ENCODE peak calls at places on chromosomes 3 and 15, in seven cellular contexts. One of them, this sample, is unnamed.

GRCh38 chr3:82186017-82186416 is 424.6 kb upstream of the GBE1 start:
- DNase-seq in fibroblast of pulmonary artery: no peak
- DNase-seq in fibroblast of the aortic adventitia: no peak
- DNase-seq in BE2C: no peak
- DNase-seq in pancreas: no peak
- DNase-seq in D721Med: no peak
- DNase-seq in RWPE1: no peak
- DNase-seq in this sample: no peak

GRCh38 chr3:177640319-177640997 is 443.2 kb upstream of the TBL1XR1 start:
- DNase-seq in fibroblast of pulmonary artery: no peak
- DNase-seq in fibroblast of the aortic adventitia: no peak
- DNase-seq in BE2C: peak
- DNase-seq in pancreas: no peak
- DNase-seq in D721Med: no peak
- DNase-seq in RWPE1: no peak
- DNase-seq in this sample: peak

GRCh38 chr3:123813876-123814275 is 70.3 kb downstream of the MYLK start:
- DNase-seq in fibroblast of pulmonary artery: no peak
- DNase-seq in fibroblast of the aortic adventitia: peak
- DNase-seq in BE2C: no peak
- DNase-seq in pancreas: no peak
- DNase-seq in D721Med: no peak
- DNase-seq in RWPE1: no peak
- DNase-seq in this sample: no peak

GRCh38 chr15:51759557-51760070 is 8.2 kb downstream of the TMOD2 start:
- DNase-seq in fibroblast of pulmonary artery: peak
- DNase-seq in fibroblast of the aortic adventitia: peak
- DNase-seq in BE2C: peak
- DNase-seq in pancreas: no peak
- DNase-seq in D721Med: no peak
- DNase-seq in RWPE1: no peak
- DNase-seq in this sample: no peak

GRCh38 chr15:51076898-51077564 is 17.7 kb downstream of the TNFAIP8L3 start:
- DNase-seq in fibroblast of pulmonary artery: peak
- DNase-seq in fibroblast of the aortic adventitia: peak
- DNase-seq in BE2C: no peak
- DNase-seq in pancreas: no peak
- DNase-seq in D721Med: no peak
- DNase-seq in RWPE1: no peak
- DNase-seq in this sample: peak

GRCh38 chr3:196192036-196193001 is 18.9 kb downstream of the ZDHHC19 start:
- DNase-seq in fibroblast of pulmonary artery: no peak
- DNase-seq in fibroblast of the aortic adventitia: no peak
- DNase-seq in BE2C: no peak
- DNase-seq in pancreas: no peak
- DNase-seq in D721Med: no peak
- DNase-seq in RWPE1: no peak
- DNase-seq in this sample: peak

GRCh38 chr3:99674086-99674789 is 35.8 kb downstream of the COL8A1 start:
- DNase-seq in fibroblast of pulmonary artery: peak
- DNase-seq in fibroblast of the aortic adventitia: peak
- DNase-seq in BE2C: no peak
- DNase-seq in pancreas: no peak
- DNase-seq in D721Med: no peak
- DNase-seq in RWPE1: no peak
- DNase-seq in this sample: no peak

GRCh38 chr15:45891766-45892165 is 256.9 kb downstream of the SQOR start:
- DNase-seq in fibroblast of pulmonary artery: peak
- DNase-seq in fibroblast of the aortic adventitia: no peak
- DNase-seq in BE2C: no peak
- DNase-seq in pancreas: no peak
- DNase-seq in D721Med: no peak
- DNase-seq in RWPE1: no peak
- DNase-seq in this sample: no peak

GRCh38 chr3:184234224-184234623 is 4.8 kb downstream of the VWA5B2 start:
- DNase-seq in fibroblast of pulmonary artery: peak
- DNase-seq in fibroblast of the aortic adventitia: peak
- DNase-seq in BE2C: peak
- DNase-seq in pancreas: peak
- DNase-seq in D721Med: no peak
- DNase-seq in RWPE1: peak
- DNase-seq in this sample: no peak

GRCh38 chr3:73729969-73730440 is 105.3 kb upstream of the PDZRN3 start:
- DNase-seq in fibroblast of pulmonary artery: no peak
- DNase-seq in fibroblast of the aortic adventitia: no peak
- DNase-seq in BE2C: no peak
- DNase-seq in pancreas: no peak
- DNase-seq in D721Med: no peak
- DNase-seq in RWPE1: no peak
- DNase-seq in this sample: no peak

GRCh38 chr3:121724130-121724529 is 25.4 kb downstream of the GOLGB1 start:
- DNase-seq in fibroblast of pulmonary artery: no peak
- DNase-seq in fibroblast of the aortic adventitia: no peak
- DNase-seq in BE2C: no peak
- DNase-seq in pancreas: no peak
- DNase-seq in D721Med: no peak
- DNase-seq in RWPE1: no peak
- DNase-seq in this sample: no peak

GRCh38 chr15:64912926-64913325 is 1.2 kb downstream of the ANKDD1A start:
- DNase-seq in fibroblast of pulmonary artery: no peak
- DNase-seq in fibroblast of the aortic adventitia: no peak
- DNase-seq in BE2C: peak
- DNase-seq in pancreas: no peak
- DNase-seq in D721Med: no peak
- DNase-seq in RWPE1: no peak
- DNase-seq in this sample: no peak

GRCh38 chr15:86661580-86661979 is 581.9 kb downstream of the AGBL1 start:
- DNase-seq in fibroblast of pulmonary artery: no peak
- DNase-seq in fibroblast of the aortic adventitia: no peak
- DNase-seq in BE2C: no peak
- DNase-seq in pancreas: no peak
- DNase-seq in D721Med: no peak
- DNase-seq in RWPE1: no peak
- DNase-seq in this sample: no peak

GRCh38 chr3:108090066-108090700 is 648 bp downstream of the CD47 start:
- DNase-seq in fibroblast of pulmonary artery: peak
- DNase-seq in fibroblast of the aortic adventitia: peak
- DNase-seq in BE2C: no peak
- DNase-seq in pancreas: no peak
- DNase-seq in D721Med: no peak
- DNase-seq in RWPE1: peak
- DNase-seq in this sample: peak

GRCh38 chr3:100875239-100875638 is 118.0 kb downstream of the ABI3BP start:
- DNase-seq in fibroblast of pulmonary artery: peak
- DNase-seq in fibroblast of the aortic adventitia: peak
- DNase-seq in BE2C: peak
- DNase-seq in pancreas: peak
- DNase-seq in D721Med: no peak
- DNase-seq in RWPE1: peak
- DNase-seq in this sample: no peak

GRCh38 chr3:184261270-184262165 is at the start of gene CAMK2N2:
- DNase-seq in fibroblast of pulmonary artery: peak
- DNase-seq in fibroblast of the aortic adventitia: peak
- DNase-seq in BE2C: peak
- DNase-seq in pancreas: peak
- DNase-seq in D721Med: no peak
- DNase-seq in RWPE1: peak
- DNase-seq in this sample: peak

GRCh38 chr15:22887157-22887951 is 48.9 kb downstream of the NIPA2 start:
- DNase-seq in fibroblast of pulmonary artery: peak
- DNase-seq in fibroblast of the aortic adventitia: peak
- DNase-seq in BE2C: peak
- DNase-seq in pancreas: no peak
- DNase-seq in D721Med: no peak
- DNase-seq in RWPE1: peak
- DNase-seq in this sample: no peak

GRCh38 chr15:56844463-56844862 is 74.0 kb upstream of the TCF12 start:
- DNase-seq in fibroblast of pulmonary artery: no peak
- DNase-seq in fibroblast of the aortic adventitia: no peak
- DNase-seq in BE2C: no peak
- DNase-seq in pancreas: no peak
- DNase-seq in D721Med: no peak
- DNase-seq in RWPE1: no peak
- DNase-seq in this sample: no peak

GRCh38 chr3:182005683-182006082 is 294.0 kb downstream of the SOX2 start:
- DNase-seq in fibroblast of pulmonary artery: no peak
- DNase-seq in fibroblast of the aortic adventitia: no peak
- DNase-seq in BE2C: no peak
- DNase-seq in pancreas: no peak
- DNase-seq in D721Med: no peak
- DNase-seq in RWPE1: no peak
- DNase-seq in this sample: no peak

GRCh38 chr3:54599741-54600140 is 328.1 kb downstream of the LRTM1 start:
- DNase-seq in fibroblast of pulmonary artery: no peak
- DNase-seq in fibroblast of the aortic adventitia: no peak
- DNase-seq in BE2C: peak
- DNase-seq in pancreas: no peak
- DNase-seq in D721Med: no peak
- DNase-seq in RWPE1: no peak
- DNase-seq in this sample: no peak

GRCh38 chr3:78601249-78601648 is 1166.5 kb downstream of the ROBO1 start:
- DNase-seq in fibroblast of pulmonary artery: no peak
- DNase-seq in fibroblast of the aortic adventitia: no peak
- DNase-seq in BE2C: no peak
- DNase-seq in pancreas: no peak
- DNase-seq in D721Med: no peak
- DNase-seq in RWPE1: no peak
- DNase-seq in this sample: no peak

GRCh38 chr3:193378706-193379105 is at the start of gene ATP13A5:
- DNase-seq in fibroblast of pulmonary artery: no peak
- DNase-seq in fibroblast of the aortic adventitia: no peak
- DNase-seq in BE2C: no peak
- DNase-seq in pancreas: no peak
- DNase-seq in D721Med: no peak
- DNase-seq in RWPE1: no peak
- DNase-seq in this sample: no peak

GRCh38 chr15:77610731-77611130 is 22.0 kb downstream of the LINGO1 start:
- DNase-seq in fibroblast of pulmonary artery: no peak
- DNase-seq in fibroblast of the aortic adventitia: no peak
- DNase-seq in BE2C: no peak
- DNase-seq in pancreas: no peak
- DNase-seq in D721Med: no peak
- DNase-seq in RWPE1: no peak
- DNase-seq in this sample: no peak
- TF ChIP-seq CTCF in fibroblast of pulmonary artery: no peak
- TF ChIP-seq CTCF in fibroblast of the aortic adventitia: no peak
- TF ChIP-seq CTCF in BE2C: no peak
- TF ChIP-seq CTCF in pancreas: no peak
- TF ChIP-seq CTCF in D721Med: no peak
- TF ChIP-seq CTCF in RWPE1: no peak
- TF ChIP-seq CTCF in this sample: no peak

DNA sequence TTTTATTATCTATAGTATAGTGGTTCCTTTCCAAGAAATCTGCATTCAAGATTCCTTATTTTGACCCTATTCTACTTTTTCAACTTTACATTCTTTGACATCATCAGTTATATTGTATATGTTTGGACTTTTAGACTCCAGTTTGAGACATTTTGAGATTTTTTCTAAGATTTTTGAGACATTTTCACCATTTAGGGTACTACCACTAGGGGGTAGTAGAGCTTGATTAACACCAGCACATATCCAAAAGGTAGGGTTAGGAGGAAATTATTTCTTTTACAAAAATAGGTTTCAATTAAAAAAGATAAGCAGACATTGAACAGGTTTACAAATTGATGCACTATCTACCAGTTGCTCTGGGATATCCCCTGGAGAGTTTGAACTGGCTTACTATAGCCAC is 262.5 kb downstream of the SCAPER start:
- DNase-seq in fibroblast of pulmonary artery: peak
- DNase-seq in fibroblast of the aortic adventitia: peak
- DNase-seq in BE2C: no peak
- DNase-seq in pancreas: no peak
- DNase-seq in D721Med: no peak
- DNase-seq in RWPE1: no peak
- DNase-seq in this sample: no peak
- TF ChIP-seq CTCF in fibroblast of pulmonary artery: peak
- TF ChIP-seq CTCF in fibroblast of the aortic adventitia: peak
- TF ChIP-seq CTCF in BE2C: peak
- TF ChIP-seq CTCF in pancreas: peak
- TF ChIP-seq CTCF in D721Med: peak
- TF ChIP-seq CTCF in RWPE1: peak
- TF ChIP-seq CTCF in this sample: peak

DNA sequence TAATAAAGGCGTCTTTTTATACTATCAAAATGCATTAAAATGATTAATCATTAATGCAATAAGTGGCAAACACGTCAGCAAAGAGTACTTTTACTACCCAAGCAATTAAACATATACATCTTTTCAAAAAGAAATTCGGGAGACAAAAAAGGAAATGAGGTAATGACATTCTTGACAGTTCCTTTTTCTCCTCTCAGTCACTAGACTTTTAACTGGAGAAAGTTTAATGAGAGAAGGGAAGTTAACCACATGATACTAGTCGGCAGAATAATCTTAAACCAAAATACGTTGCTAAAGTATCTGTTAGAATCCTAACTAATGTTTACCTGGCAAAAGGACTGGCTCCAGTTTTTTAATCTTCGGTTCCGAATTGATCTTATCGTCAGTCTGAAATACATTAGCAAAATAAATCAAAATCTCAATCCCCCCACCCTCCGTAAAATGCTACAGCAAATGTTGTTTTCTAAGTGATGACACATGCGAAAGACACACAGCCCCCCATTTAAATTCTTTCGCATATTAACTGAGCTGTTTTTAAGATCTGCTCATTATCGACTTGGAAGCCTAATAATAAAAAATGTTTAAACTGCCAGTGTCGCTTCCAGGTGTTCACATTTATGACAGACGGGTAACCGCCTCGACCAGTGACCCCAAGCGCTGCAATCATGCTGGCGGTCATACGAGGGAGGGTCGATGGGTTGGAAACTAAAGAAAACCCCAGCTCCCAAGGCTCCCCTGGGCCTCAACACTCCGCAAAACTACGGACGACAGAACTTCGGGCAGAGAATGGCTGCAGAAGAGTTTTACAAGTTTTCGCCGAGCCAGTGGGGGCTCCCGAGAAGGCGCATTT is 752 bp downstream of the MTMR10 start:
- DNase-seq in fibroblast of pulmonary artery: no peak
- DNase-seq in fibroblast of the aortic adventitia: peak
- DNase-seq in BE2C: no peak
- DNase-seq in pancreas: no peak
- DNase-seq in D721Med: no peak
- DNase-seq in RWPE1: peak
- DNase-seq in this sample: no peak
- TF ChIP-seq CTCF in fibroblast of pulmonary artery: no peak
- TF ChIP-seq CTCF in fibroblast of the aortic adventitia: no peak
- TF ChIP-seq CTCF in BE2C: no peak
- TF ChIP-seq CTCF in pancreas: no peak
- TF ChIP-seq CTCF in D721Med: no peak
- TF ChIP-seq CTCF in RWPE1: no peak
- TF ChIP-seq CTCF in this sample: no peak

GRCh38 chr3:50459792-50460191 is 43.6 kb downstream of the CACNA2D2 start:
- DNase-seq in fibroblast of pulmonary artery: no peak
- DNase-seq in fibroblast of the aortic adventitia: no peak
- DNase-seq in BE2C: no peak
- DNase-seq in pancreas: no peak
- DNase-seq in D721Med: no peak
- DNase-seq in RWPE1: no peak
- DNase-seq in this sample: no peak
- TF ChIP-seq CTCF in fibroblast of pulmonary artery: no peak
- TF ChIP-seq CTCF in fibroblast of the aortic adventitia: no peak
- TF ChIP-seq CTCF in BE2C: no peak
- TF ChIP-seq CTCF in pancreas: no peak
- TF ChIP-seq CTCF in D721Med: no peak
- TF ChIP-seq CTCF in RWPE1: no peak
- TF ChIP-seq CTCF in this sample: no peak